ENCODE peak calls at places on chromosomes 3 and 15, in five cellular contexts. D, M, I, N and A are unnamed samples.

GRCh38 chr3:58464875-58465274 is 27.0 kb upstream of the KCTD6 start:
- DNase-seq in N (no peak), I (no peak), M (no peak), D (no peak), A (peak; percentile 24)

GRCh38 chr3:33439421-33440327 is 531 bp downstream of the UBP1 start:
- DNase-seq in I (peak; percentile 17), D (peak; percentile 15), N (peak; percentile 21), M (no peak), A (peak; percentile 31)

GRCh38 chr15:48393650-48394049 is 62.4 kb downstream of the DUT start:
- DNase-seq in N (no peak), I (peak; percentile 80), D (peak; percentile 80), M (no peak), A (no peak)

GRCh38 chr3:100993309-100993708 is at the start of gene ABI3BP:
- DNase-seq in M (no peak), I (peak; percentile 76), N (no peak), D (peak; percentile 89), A (peak; percentile 84)

GRCh38 chr15:36407647-36408046 is 171.8 kb upstream of the CDIN1 start:
- DNase-seq in M (no peak), I (peak; percentile 74), N (peak; percentile 2), D (peak; percentile 63), A (peak; percentile 78)

GRCh38 chr3:142226474-142226873 is 1.1 kb upstream of the GK5 start:
- DNase-seq in I (no peak), N (peak; percentile 11), D (no peak), M (no peak), A (no peak)

GRCh38 chr15:35958021-35958420 is 412.1 kb upstream of the DPH6 start:
- DNase-seq in M (no peak), N (no peak), I (peak; percentile 87), D (peak; percentile 68), A (peak; percentile 48)

GRCh38 chr15:60121845-60122244 is 117.7 kb downstream of the FOXB1 start:
- DNase-seq in M (peak; percentile 15), D (no peak), I (no peak), N (no peak), A (peak; percentile 24)

GRCh38 chr3:154060606-154061380 is 60.4 kb upstream of the ARHGEF26 start:
- DNase-seq in N (no peak), M (no peak), D (peak; percentile 25), I (peak; percentile 78), A (no peak)

GRCh38 chr15:79965836-79966630 is 5.0 kb downstream of the BCL2A1 start:
- DNase-seq in D (peak; percentile 59), N (peak; percentile 79), I (peak; percentile 57), M (no peak), A (peak; percentile 73)

GRCh38 chr3:13405614-13406013 is 14.5 kb downstream of the NUP210 start:
- DNase-seq in N (no peak), M (no peak), D (no peak), I (no peak), A (peak; percentile 66)

GRCh38 chr3:14861451-14862302 is 42.9 kb downstream of the FGD5 start:
- DNase-seq in I (no peak), D (no peak), M (no peak), N (no peak), A (no peak)

GRCh38 chr3:12750658-12751071 is 8.4 kb downstream of the TMEM40 start:
- DNase-seq in N (no peak), I (peak; percentile 84), D (peak; percentile 64), M (peak; percentile 48), A (peak; percentile 57)

GRCh38 chr3:13626915-13627460 is 78.1 kb downstream of the FBLN2 start:
- DNase-seq in M (no peak), N (no peak), I (no peak), D (no peak), A (no peak)

GRCh38 chr3:84074767-84075166 is 884.0 kb upstream of the CADM2 start:
- DNase-seq in M (peak; percentile 8), N (no peak), D (no peak), I (peak; percentile 92), A (no peak)

GRCh38 chr3:58009026-58009748 is 965 bp downstream of the FLNB start:
- DNase-seq in I (no peak), D (no peak), N (no peak), M (no peak), A (no peak)

DNA sequence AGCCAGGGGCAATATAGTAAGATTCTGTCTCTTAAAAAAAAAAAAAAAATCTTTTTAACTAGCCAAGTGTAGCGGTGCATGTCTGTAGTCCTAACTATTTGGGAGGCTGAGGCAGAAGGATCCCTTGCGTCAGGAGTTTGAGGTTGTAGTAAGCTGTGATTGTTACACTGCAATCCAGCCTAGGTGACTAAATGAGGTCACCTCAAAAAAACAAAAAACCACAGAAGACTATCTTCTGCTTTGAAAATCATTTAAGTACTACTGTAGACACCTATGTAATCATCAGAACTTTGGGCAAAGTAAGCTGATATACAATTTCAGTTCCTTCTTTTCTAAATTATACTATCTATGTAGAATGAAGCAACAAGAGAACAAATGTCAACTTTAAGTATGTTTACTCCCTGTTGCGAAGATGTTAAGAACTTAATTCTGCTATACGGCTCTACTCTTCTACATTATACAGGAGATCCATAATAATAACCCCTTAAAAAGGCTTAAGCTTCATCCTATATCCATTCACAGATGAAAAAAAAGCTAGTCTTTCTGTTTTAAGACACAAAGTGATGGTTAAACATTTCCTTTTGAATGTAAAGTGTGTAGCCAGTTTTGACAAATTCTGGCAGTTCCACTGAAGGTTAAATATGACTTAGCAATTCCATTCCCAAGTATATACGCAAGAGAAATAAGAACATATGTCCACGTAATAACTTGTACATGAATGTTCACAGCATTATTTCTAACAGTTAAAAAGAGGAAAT is 15.2 kb downstream of the DAZL start:
- DNase-seq in D (no peak), I (no peak), M (peak; percentile 64), N (no peak), A (no peak)
- H3K4me3 ChIP-seq in D (no peak overlapping the region), I (no peak overlapping the region), M (no peak overlapping the region), N (no peak overlapping the region), A (no peak overlapping the region)

GRCh38 chr15:73602992-73603391 is 30.2 kb downstream of the NPTN start:
- DNase-seq in M (no peak), N (no peak), I (no peak), D (no peak), A (no peak)

GRCh38 chr15:73600413-73601050 is 32.7 kb downstream of the NPTN start:
- DNase-seq in M (no peak), N (no peak), D (no peak), I (peak; percentile 16), A (no peak)

GRCh38 chr15:73604477-73604876 is 28.7 kb downstream of the NPTN start:
- DNase-seq in D (no peak), M (no peak), I (no peak), N (no peak), A (no peak)

GRCh38 chr15:73601449-73602425 is 31.5 kb downstream of the NPTN start:
- DNase-seq in D (peak; percentile 61), I (peak; percentile 42), M (no peak), N (peak; percentile 33), A (peak; percentile 58)

GRCh38 chr15:73602444-73602843 is 30.7 kb downstream of the NPTN start:
- DNase-seq in N (no peak), M (no peak), I (no peak), D (no peak), A (no peak)
- H4K20me1 ChIP-seq in N (peaks cover 35% of the 10 kb centered on the region), M (no peaks in the 10 kb centered on the region), I (peaks cover 99% of the 10 kb centered on the region), D (peaks cover 92% of the 10 kb centered on the region), A (peaks cover 34% of the 10 kb centered on the region)

GRCh38 chr3:61253756-61254155 is 2.5 kb upstream of the FHIT start:
- DNase-seq in N (no peak), D (no peak), I (no peak), M (no peak), A (no peak)

GRCh38 chr3:61248496-61248895 is 2.8 kb downstream of the FHIT start:
- DNase-seq in D (no peak), I (no peak), N (no peak), M (no peak), A (no peak)

GRCh38 chr3:61252836-61253235 is 1.6 kb upstream of the FHIT start:
- DNase-seq in N (no peak), M (no peak), D (no peak), I (no peak), A (no peak)

GRCh38 chr3:61251174-61251972 is at the start of gene FHIT:
- DNase-seq in I (peak; percentile 85), D (peak; percentile 87), M (peak; percentile 87), N (peak; percentile 94), A (peak; percentile 95)

DNA sequence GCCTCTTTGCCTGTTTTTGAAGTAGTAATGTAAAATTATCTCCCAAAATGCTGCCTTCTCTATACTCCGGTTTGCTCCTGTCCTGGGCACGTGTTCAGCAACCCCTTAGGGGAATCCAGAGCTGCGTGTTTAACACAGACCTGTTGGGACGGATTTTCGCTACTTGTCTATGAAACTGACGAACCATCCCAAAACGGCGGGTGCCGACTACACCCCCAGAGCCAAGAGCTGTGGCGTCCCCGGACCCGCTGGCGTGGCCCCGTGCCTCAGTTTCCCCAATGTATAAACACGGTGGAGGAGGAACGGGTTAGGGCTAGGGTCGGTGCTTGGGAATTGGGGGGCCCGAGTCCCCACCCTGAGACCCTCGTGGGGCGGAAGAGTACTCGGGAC is 473 bp downstream of the FHIT start:
- DNase-seq in N (peak; percentile 38), I (no peak), D (no peak), M (peak; percentile 25), A (peak; percentile 43)
- H2AFZ ChIP-seq in N (no peak overlapping the region), I (peak overlapping the region; percentile 92), D (peak overlapping the region; percentile 98), M (peak overlapping the region; percentile 94), A (peak overlapping the region; percentile 95)

GRCh38 chr15:95606551-95606950 is 723.9 kb upstream of the NR2F2 start:
- DNase-seq in M (no peak), I (no peak), D (no peak), N (no peak), A (no peak)
- H3K4me3 ChIP-seq in M (no peak overlapping the region), I (no peak overlapping the region), D (no peak overlapping the region), N (no peak overlapping the region), A (no peak overlapping the region)

DNA sequence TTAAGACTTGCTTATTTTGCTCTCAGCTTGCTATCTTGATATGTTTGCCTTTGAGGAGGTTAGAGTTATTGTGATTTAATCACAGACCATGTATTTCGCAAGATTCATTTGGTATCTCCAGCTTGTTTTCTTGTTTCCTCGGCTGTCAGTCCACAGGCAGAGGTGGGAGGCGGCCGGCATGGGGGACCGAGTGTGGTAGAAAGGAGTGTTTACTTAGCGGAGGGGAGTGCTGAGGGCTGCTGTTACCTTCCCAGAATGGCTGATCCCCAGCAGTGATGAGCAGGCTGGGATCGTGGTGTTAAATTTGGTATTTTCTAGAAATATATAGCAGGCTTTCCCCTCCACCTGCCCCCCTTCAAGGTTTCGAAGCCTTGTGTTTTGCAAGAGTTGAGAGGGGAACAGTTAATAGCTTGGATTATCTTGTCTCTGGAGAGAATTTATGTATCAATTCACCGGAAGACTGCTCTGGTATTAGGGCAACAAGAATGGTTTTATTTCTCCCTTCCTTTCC is 151.2 kb downstream of the IGF1R start:
- DNase-seq in D (peak; percentile 8), I (no peak), M (no peak), N (peak; percentile 52), A (no peak)
- H4K20me1 ChIP-seq in D (peaks cover 97% of the 10 kb centered on the region), I (peaks cover 92% of the 10 kb centered on the region), M (no peaks in the 10 kb centered on the region), N (peaks cover 76% of the 10 kb centered on the region), A (no peaks in the 10 kb centered on the region)